ENCODE peak calls at places on chromosomes 13 and 19, in nine cellular contexts. G is WERI-Rb-1, B is endothelial cell of umbilical vein, R is astrocyte of the spinal cord, I is mucosa of descending colon, C is fibroblast of lung, L is left lung, K is cardiac fibroblast, J is heart left ventricle. Y is an unnamed sample.
A peak's percentile ranks its signal among the peaks of the same experiment; 100 is the strongest.

GRCh38 chr13:49976314-49977258 is 20.3 kb upstream of the TRIM13 start:
- DNase-seq in G (peak; percentile 39), B (peak; percentile 77), R (peak; percentile 69), I (peak; percentile 80), C (peak; percentile 63), L (peak; percentile 83), K (peak; percentile 81), J (peak; percentile 68), Y (peak; percentile 74)

GRCh38 chr13:68905186-68905585 is 1202.4 kb upstream of the ATXN8OS start:
- DNase-seq in G (no peak), B (no peak), R (no peak), I (no peak), C (no peak), L (no peak), K (no peak), J (no peak), Y (no peak)

GRCh38 chr13:96898855-96899254 is 95.4 kb downstream of the OXGR1 start:
- DNase-seq in G (no peak), B (no peak), R (no peak), I (no peak), C (no peak), L (no peak), K (no peak), J (no peak), Y (no peak)

GRCh38 chr19:55703790-55704215 is 28.8 kb downstream of the EPN1 start:
- DNase-seq in G (no peak), B (peak; percentile 15), R (peak; percentile 11), I (peak; percentile 79), C (peak; percentile 6), L (peak; percentile 91), K (peak; percentile 38), J (peak; percentile 26), Y (peak; percentile 42)

GRCh38 chr13:67086260-67086659 is 143.9 kb downstream of the PCDH9 start:
- DNase-seq in G (no peak), B (no peak), R (no peak), I (no peak), C (peak; percentile 47), L (no peak), K (no peak), J (no peak), Y (no peak)

GRCh38 chr19:48999481-49000325 is 6.0 kb downstream of the RUVBL2 start:
- DNase-seq in G (peak; percentile 77), B (peak; percentile 64), R (peak; percentile 73), I (peak; percentile 72), C (peak; percentile 62), L (no peak), K (peak; percentile 81), J (no peak), Y (peak; percentile 54)

GRCh38 chr19:18897108-18898029 is 1.4 kb upstream of the CERS1 start:
- DNase-seq in G (no peak), B (no peak), R (no peak), I (no peak), C (no peak), L (no peak), K (no peak), J (peak; percentile 14), Y (no peak)

GRCh38 chr13:73168226-73168992 is 109.6 kb downstream of the KLF5 start:
- DNase-seq in G (no peak), B (peak; percentile 20), R (peak; percentile 45), I (no peak), C (peak; percentile 75), L (no peak), K (peak; percentile 77), J (no peak), Y (no peak)

GRCh38 chr19:18418725-18419194 is 438 bp upstream of the SSBP4 start:
- DNase-seq in G (no peak), B (no peak), R (no peak), I (peak; percentile 62), C (no peak), L (peak; percentile 86), K (peak; percentile 45), J (peak; percentile 53), Y (no peak)

GRCh38 chr19:32812036-32812435 is 57.5 kb downstream of the SLC7A9 start:
- DNase-seq in G (no peak), B (no peak), R (no peak), I (no peak), C (no peak), L (no peak), K (no peak), J (no peak), Y (no peak)

GRCh38 chr19:18346091-18346490 is 5.7 kb downstream of the PGPEP1 start:
- DNase-seq in G (no peak), B (no peak), R (no peak), I (peak; percentile 56), C (no peak), L (no peak), K (no peak), J (no peak), Y (no peak)

GRCh38 chr19:2624537-2625091 is 77.9 kb downstream of the GNG7 start:
- DNase-seq in G (peak; percentile 49), B (no peak), R (no peak), I (no peak), C (no peak), L (peak; percentile 83), K (no peak), J (peak; percentile 68), Y (peak; percentile 64)
- TF ChIP-seq CTCF in G (no peak), B (no peak), R (no peak), I (no peak), C (no peak), L (no peak), K (no peak), J (no peak), Y (no peak)

DNA sequence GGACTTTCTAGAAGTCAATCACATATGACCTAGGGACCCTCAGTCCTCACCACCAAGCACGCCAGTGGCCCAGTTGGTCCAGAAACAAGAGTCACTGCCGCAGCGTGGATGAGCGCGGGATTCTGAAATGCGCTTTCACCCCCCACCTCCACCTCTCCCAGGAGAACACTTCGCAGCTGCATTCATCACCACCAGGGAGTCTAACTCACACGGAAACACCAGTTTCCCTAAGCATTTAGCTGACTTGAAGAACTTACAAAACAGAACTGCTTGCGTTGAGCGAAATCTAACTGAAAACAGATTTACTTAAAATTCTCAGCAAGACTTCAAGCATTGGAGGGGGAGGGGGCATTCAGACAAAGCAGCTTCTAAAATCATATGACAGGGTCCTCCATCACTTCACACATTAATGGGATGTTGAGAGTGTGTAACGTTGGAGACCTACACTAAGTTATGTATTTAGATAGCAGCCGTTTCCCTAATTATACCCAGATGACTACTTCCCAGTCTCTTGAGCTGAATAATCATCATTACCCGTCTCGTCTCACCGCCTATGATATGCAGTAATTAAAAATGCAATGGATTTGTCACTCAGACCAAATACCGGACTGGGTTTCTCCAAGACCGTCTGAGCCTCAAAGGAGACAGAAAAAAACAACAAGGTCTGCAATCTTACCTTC is 258.3 kb upstream of the IRS2 start:
- DNase-seq in G (no peak), B (no peak), R (peak; percentile 35), I (no peak), C (peak; percentile 63), L (no peak), K (peak; percentile 54), J (no peak), Y (no peak)
- TF ChIP-seq CTCF in G (no peak), B (no peak), R (no peak), I (no peak), C (no peak), L (no peak), K (no peak), J (no peak), Y (no peak)

DNA sequence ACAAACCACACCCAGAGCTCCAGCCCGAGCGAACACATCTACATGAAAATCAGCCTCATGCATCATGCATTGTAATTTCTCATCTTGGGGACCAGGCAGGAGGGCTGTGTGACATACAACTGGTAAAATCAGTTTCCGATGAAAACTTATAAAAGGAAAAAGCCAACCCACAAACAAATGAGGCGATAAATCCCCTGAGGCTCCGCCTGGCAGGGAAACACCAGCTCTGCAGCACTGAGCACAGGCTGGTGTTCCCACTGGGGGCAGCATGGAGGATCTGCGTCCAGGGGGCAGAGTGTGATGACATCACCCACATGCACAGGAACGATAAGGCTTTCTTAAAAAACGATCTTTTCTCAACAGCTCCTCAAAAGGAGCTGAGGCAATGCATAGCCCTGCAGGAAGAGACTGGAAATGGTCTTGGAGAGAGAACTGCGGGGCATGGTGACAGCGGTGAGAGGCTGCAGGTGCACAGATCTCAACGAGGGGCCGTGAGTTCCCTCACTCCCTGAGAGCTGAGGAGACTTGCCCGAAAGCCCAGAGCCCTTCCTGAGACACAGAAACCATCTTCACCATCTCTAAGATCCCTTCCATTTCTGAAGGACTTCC is 24.6 kb downstream of the SH3GL1 start:
- DNase-seq in G (peak; percentile 50), B (peak; percentile 62), R (peak; percentile 66), I (no peak), C (peak; percentile 76), L (no peak), K (peak; percentile 77), J (no peak), Y (peak; percentile 59)
- TF ChIP-seq CTCF in G (peak; percentile 62), B (peak; percentile 52), R (peak; percentile 61), I (no peak), C (peak; percentile 63), L (no peak), K (peak; percentile 45), J (no peak), Y (peak; percentile 35)

GRCh38 chr19:38730731-38731589 is 13.3 kb downstream of the CAPN12 start:
- DNase-seq in G (peak; percentile 9), B (no peak), R (no peak), I (peak; percentile 49), C (no peak), L (peak; percentile 54), K (no peak), J (no peak), Y (no peak)

GRCh38 chr19:38730470-38730730 is 13.9 kb downstream of the CAPN12 start:
- DNase-seq in G (no peak), B (no peak), R (no peak), I (no peak), C (no peak), L (no peak), K (no peak), J (no peak), Y (no peak)

GRCh38 chr19:38727868-38728660 is 16.2 kb downstream of the CAPN12 start:
- DNase-seq in G (no peak), B (no peak), R (peak; percentile 28), I (peak; percentile 31), C (no peak), L (peak; percentile 62), K (peak; percentile 66), J (peak; percentile 46), Y (no peak)

GRCh38 chr19:38728752-38729541 is 15.3 kb downstream of the CAPN12 start:
- DNase-seq in G (no peak), B (no peak), R (no peak), I (peak; percentile 43), C (no peak), L (peak; percentile 81), K (no peak), J (peak; percentile 29), Y (no peak)

DNA sequence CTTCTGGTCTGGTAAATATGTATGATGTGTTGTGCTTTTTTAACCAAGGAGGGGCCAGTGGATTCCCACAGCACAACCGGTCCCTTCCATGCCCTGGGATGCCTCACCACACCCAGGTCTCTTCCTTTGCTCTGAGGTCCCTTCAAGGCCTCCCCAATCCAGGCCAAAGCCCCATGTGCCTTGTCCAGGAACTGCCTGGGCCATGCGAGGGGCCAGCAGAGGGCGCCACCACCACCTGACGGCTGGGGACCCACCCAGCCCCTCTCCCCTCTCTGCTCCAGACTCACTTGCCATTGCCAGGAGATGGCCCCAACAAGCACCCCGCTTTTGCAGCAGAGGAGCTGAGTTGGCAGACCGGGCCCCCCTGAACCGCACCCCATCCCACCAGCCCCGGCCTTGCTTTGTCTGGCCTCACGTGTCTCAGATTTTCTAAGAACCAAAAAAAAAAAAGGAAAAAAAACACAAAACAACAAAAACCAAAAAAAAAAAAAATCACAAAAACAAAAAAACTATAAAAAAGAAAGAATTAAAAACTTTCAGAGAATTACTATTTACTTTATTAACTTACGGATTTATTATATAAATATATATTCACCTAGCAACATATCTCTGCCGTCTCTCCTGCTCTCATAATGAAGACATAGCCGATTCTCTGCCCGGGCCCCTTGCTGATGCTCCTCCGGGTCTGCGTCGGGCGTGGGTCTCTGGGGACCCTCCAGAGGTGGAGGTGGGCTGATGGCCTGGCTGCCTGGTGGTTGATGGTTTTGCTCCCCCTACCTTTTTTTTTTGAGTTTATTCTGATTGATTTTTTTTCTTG is 14.4 kb downstream of the CAPN12 start:
- DNase-seq in G (peak; percentile 88), B (peak; percentile 57), R (peak; percentile 51), I (peak; percentile 83), C (peak; percentile 47), L (peak; percentile 91), K (peak; percentile 66), J (peak; percentile 72), Y (peak; percentile 75)
- TF ChIP-seq CTCF in G (peak; percentile 94), B (peak; percentile 76), R (peak; percentile 88), I (peak; percentile 67), C (peak; percentile 82), L (peak; percentile 73), K (peak; percentile 88), J (peak; percentile 79), Y (peak; percentile 84)

Y was measured in GM10248.